ENCODE peak calls at places on chromosome 12, in six cellular contexts. Z, Y, L, J, S and N are unnamed samples. For H3K4me1, the result is how much of the 10 kb centered on the place peaks cover.

GRCh38 chr12:132069336-132069985 is 74.7 kb downstream of the DDX51 start:
- DNase-seq in Z (no peak), Y (no peak), L (no peak), J (no peak), S (no peak), N (peak)

GRCh38 chr12:114958538-114958937 is 274.6 kb upstream of the TBX3 start:
- DNase-seq in Z (no peak), Y (no peak), L (no peak), J (no peak), S (no peak), N (no peak)

GRCh38 chr12:95200128-95200973 is 16.9 kb downstream of the FGD6 start:
- DNase-seq in Z (no peak), Y (no peak), L (no peak), J (no peak), S (no peak), N (no peak)

GRCh38 chr12:52022841-52023181 is 16.1 kb downstream of the TAMALIN start:
- DNase-seq in Z (peak), Y (peak), L (no peak), J (peak), S (peak), N (no peak)

GRCh38 chr12:78060186-78060585 is 229.5 kb downstream of the NAV3 start:
- DNase-seq in Z (no peak), Y (no peak), L (no peak), J (no peak), S (no peak), N (no peak)

GRCh38 chr12:88391556-88391955 is 188.7 kb downstream of the KITLG start:
- DNase-seq in Z (no peak), Y (no peak), L (no peak), J (no peak), S (no peak), N (no peak)

GRCh38 chr12:52949413-52950331 is 754 bp downstream of the KRT18 start:
- DNase-seq in Z (peak), Y (peak), L (no peak), J (no peak), S (peak), N (peak)

GRCh38 chr12:50075808-50076170 is 9.4 kb upstream of the SMARCD1 start:
- DNase-seq in Z (no peak), Y (no peak), L (peak), J (peak), S (no peak), N (no peak)

GRCh38 chr12:111298583-111299436 is 70.1 kb downstream of the PHETA1 start:
- DNase-seq in Z (peak), Y (peak), L (no peak), J (peak), S (peak), N (peak)

GRCh38 chr12:81295286-81295685 is 217.4 kb downstream of the ACSS3 start:
- DNase-seq in Z (no peak), Y (no peak), L (no peak), J (no peak), S (no peak), N (no peak)

GRCh38 chr12:57157588-57158173 is 10.3 kb upstream of the LRP1-AS start:
- DNase-seq in Z (no peak), Y (no peak), L (peak), J (no peak), S (no peak), N (no peak)

GRCh38 chr12:1575287-1575798 is 19.0 kb downstream of the FBXL14 start:
- DNase-seq in Z (no peak), Y (no peak), L (no peak), J (no peak), S (no peak), N (peak)

GRCh38 chr12:42473130-42473529 is 116.4 kb downstream of the PRICKLE1 start:
- DNase-seq in Z (no peak), Y (no peak), L (no peak), J (no peak), S (no peak), N (no peak)

GRCh38 chr12:87756111-87756510 is 273.1 kb downstream of the C12orf50 start:
- DNase-seq in Z (no peak), Y (no peak), L (no peak), J (no peak), S (no peak), N (no peak)

GRCh38 chr12:38149395-38150073 is 167.0 kb upstream of the ALG10B start:
- DNase-seq in Z (peak), Y (no peak), L (no peak), J (no peak), S (no peak), N (no peak)

GRCh38 chr12:78931466-78931990 is 67.0 kb downstream of the SYT1 start:
- DNase-seq in Z (no peak), Y (no peak), L (no peak), J (no peak), S (no peak), N (no peak)

GRCh38 chr12:11553871-11554533 is 95.5 kb upstream of the ETV6 start:
- DNase-seq in Z (peak), Y (peak), L (no peak), J (no peak), S (peak), N (peak)

GRCh38 chr12:119180380-119181040 is 1.8 kb downstream of the HSPB8 start:
- DNase-seq in Z (peak), Y (peak), L (peak), J (peak), S (peak), N (no peak)

GRCh38 chr12:52413202-52413601 is 7.1 kb upstream of the KRT82 start:
- DNase-seq in Z (no peak), Y (no peak), L (no peak), J (peak), S (no peak), N (no peak)

GRCh38 chr12:27623645-27624044 is 72.6 kb upstream of the REP15 start:
- DNase-seq in Z (no peak), Y (no peak), L (no peak), J (no peak), S (no peak), N (no peak)

GRCh38 chr12:111338096-111338495 is 30.8 kb downstream of the PHETA1 start:
- DNase-seq in Z (no peak), Y (no peak), L (no peak), J (no peak), S (no peak), N (no peak)

GRCh38 chr12:93756295-93756694 is 79.1 kb downstream of the CRADD start:
- DNase-seq in Z (no peak), Y (no peak), L (no peak), J (no peak), S (no peak), N (no peak)

GRCh38 chr12:93153321-93153720 is 224.2 kb upstream of the EEA1 start:
- DNase-seq in Z (no peak), Y (no peak), L (no peak), J (no peak), S (no peak), N (no peak)

GRCh38 chr12:128290938-128291337 is 24.0 kb downstream of the TMEM132C start:
- DNase-seq in Z (no peak), Y (no peak), L (no peak), J (no peak), S (no peak), N (no peak)

GRCh38 chr12:79858518-79858917 is 76.4 kb downstream of the PPP1R12A start:
- DNase-seq in Z (no peak), Y (no peak), L (no peak), J (no peak), S (no peak), N (no peak)

DNA sequence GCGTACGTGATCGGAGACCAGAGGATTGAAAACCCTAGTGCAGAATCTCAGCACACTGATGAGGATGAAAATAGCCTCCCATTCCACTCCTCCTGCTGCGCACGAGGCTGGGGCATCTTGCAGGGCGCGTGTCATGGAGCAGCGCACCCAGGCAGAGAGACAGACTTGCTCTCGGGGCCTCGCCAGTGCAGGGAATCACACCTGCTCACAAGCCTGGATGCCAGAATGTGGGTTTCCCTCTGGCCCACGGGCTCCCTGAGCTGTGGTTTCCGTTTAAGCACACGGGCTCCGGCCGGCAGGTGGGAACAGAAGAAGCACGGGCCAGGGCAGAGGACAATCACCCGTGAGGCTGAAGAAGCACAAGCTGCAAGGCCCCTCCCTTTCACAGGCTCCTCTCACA is 2.0 kb downstream of the FGF6 start:
- DNase-seq in Z (no peak), Y (no peak), L (no peak), J (peak), S (no peak), N (no peak)
- H3K4me1 ChIP-seq in Z (under half), Y (under half), L (under half), J (under half), S (under half), N (under half)

GRCh38 chr12:6941267-6941666 is 2.3 kb upstream of the RNU7-1 start:
- DNase-seq in Z (no peak), Y (no peak), L (no peak), J (peak), S (no peak), N (no peak)
- H3K27ac ChIP-seq in Z (no peak), Y (no peak), L (no peak), J (peak), S (no peak), N (no peak)

GRCh38 chr12:15688838-15689237 is 100.3 kb downstream of the EPS8 start:
- DNase-seq in Z (no peak), Y (no peak), L (peak), J (no peak), S (no peak), N (peak)

GRCh38 chr12:15690320-15690719 is 98.9 kb downstream of the EPS8 start:
- DNase-seq in Z (no peak), Y (no peak), L (no peak), J (no peak), S (no peak), N (no peak)

GRCh38 chr12:15689751-15690191 is 99.4 kb downstream of the EPS8 start:
- DNase-seq in Z (no peak), Y (no peak), L (no peak), J (no peak), S (no peak), N (no peak)

GRCh38 chr12:15687583-15687982 is 101.6 kb downstream of the EPS8 start:
- DNase-seq in Z (no peak), Y (no peak), L (no peak), J (no peak), S (no peak), N (no peak)

GRCh38 chr12:15688202-15688736 is 100.9 kb downstream of the EPS8 start:
- DNase-seq in Z (peak), Y (peak), L (peak), J (peak), S (no peak), N (peak)
- H3K4me3 ChIP-seq in Z (no peak), Y (peak), L (no peak), J (no peak), S (no peak), N (peak)

GRCh38 chr12:3752096-3752709 is 706 bp downstream of the CRACR2A start:
- DNase-seq in Z (peak), Y (peak), L (peak), J (peak), S (peak), N (peak)
- H3K4me1 ChIP-seq in Z (under half), Y (under half), L (under half), J (under half), S (under half), N (under half)

GRCh38 chr12:110279976-110280783 is 867 bp upstream of the ATP2A2 start:
- DNase-seq in Z (peak), Y (peak), L (peak), J (no peak), S (peak), N (peak)
- H3K27ac ChIP-seq in Z (peak), Y (peak), L (peak), J (peak), S (peak), N (peak)

GRCh38 chr12:24537241-24537860 is 411.6 kb downstream of the BCAT1 start:
- DNase-seq in Z (no peak), Y (no peak), L (no peak), J (no peak), S (no peak), N (peak)
- H3K4me3 ChIP-seq in Z (no peak), Y (peak), L (peak), J (peak), S (no peak), N (no peak)

GRCh38 chr12:30164937-30165336 is 381.2 kb upstream of the TMTC1 start:
- DNase-seq in Z (no peak), Y (no peak), L (no peak), J (no peak), S (no peak), N (peak)

GRCh38 chr12:30166416-30166815 is 382.7 kb upstream of the TMTC1 start:
- DNase-seq in Z (no peak), Y (no peak), L (no peak), J (no peak), S (no peak), N (no peak)

GRCh38 chr12:30169839-30170591 is 386.3 kb upstream of the TMTC1 start:
- DNase-seq in Z (no peak), Y (no peak), L (no peak), J (no peak), S (no peak), N (no peak)
- H3K4me1 ChIP-seq in Z (under half), Y (under half), L (under half), J (under half), S (under half), N (under half)

GRCh38 chr12:15205341-15206010 is 15.7 kb downstream of the RERG start:
- DNase-seq in Z (no peak), Y (no peak), L (no peak), J (no peak), S (no peak), N (no peak)

GRCh38 chr12:15208140-15208539 is 13.1 kb downstream of the RERG start:
- DNase-seq in Z (no peak), Y (no peak), L (no peak), J (no peak), S (no peak), N (no peak)

GRCh38 chr12:15206831-15207394 is 14.3 kb downstream of the RERG start:
- DNase-seq in Z (no peak), Y (no peak), L (no peak), J (no peak), S (no peak), N (no peak)

GRCh38 chr12:15208871-15209656 is 12.2 kb downstream of the RERG start:
- DNase-seq in Z (no peak), Y (no peak), L (peak), J (no peak), S (no peak), N (no peak)

GRCh38 chr12:15206338-15206737 is 14.9 kb downstream of the RERG start:
- DNase-seq in Z (no peak), Y (no peak), L (no peak), J (no peak), S (no peak), N (no peak)
- H3K27ac ChIP-seq in Z (no peak), Y (peak), L (peak), J (peak), S (no peak), N (no peak)